ENCODE peak calls at places on chromosomes 13 and 19, in four cellular contexts. Y is activated gamma-delta T cell treated with Interleukin-2 at 50 U/mL for 16 hours; R is stimulated activated CD8-positive, alpha-beta memory T cell treated with anti-CD3 and anti-CD28 coated beads, Interleukin-7, amount 100 ng/mL, for 48 hours; N is MV-4-11. J is an unnamed sample.

GRCh38 chr19:15555759-15556633 is 47.7 kb downstream of the CYP4F22 start:
- DNase-seq in Y (peak), R (peak), N (peak), J (peak)

GRCh38 chr19:55283548-55284393 is at the start of gene BRSK1:
- DNase-seq in Y (peak), R (peak), N (no peak), J (peak)

GRCh38 chr13:42821437-42821836 is 40.1 kb downstream of the FAM216B start:
- DNase-seq in Y (no peak), R (no peak), N (no peak), J (no peak)

GRCh38 chr13:44848956-44849748 is 140.1 kb downstream of the NUFIP1 start:
- DNase-seq in Y (no peak), R (no peak), N (no peak), J (no peak)

GRCh38 chr19:38455031-38455430 is 21.5 kb downstream of the RYR1 start:
- DNase-seq in Y (no peak), R (no peak), N (no peak), J (peak)

GRCh38 chr13:94093652-94094310 is 385.7 kb downstream of the DCT start:
- DNase-seq in Y (no peak), R (no peak), N (no peak), J (no peak)

GRCh38 chr19:16608290-16608704 is 19.7 kb downstream of the MED26 start:
- DNase-seq in Y (no peak), R (no peak), N (peak), J (no peak)

GRCh38 chr13:22703601-22704209 is 477.1 kb upstream of the SGCG start:
- DNase-seq in Y (no peak), R (no peak), N (no peak), J (no peak)

GRCh38 chr13:31072041-31072440 is 89.7 kb downstream of the HSPH1 start:
- DNase-seq in Y (no peak), R (no peak), N (no peak), J (no peak)

GRCh38 chr19:53792721-53793433 is 31.2 kb downstream of the NLRP12 start:
- DNase-seq in Y (peak), R (peak), N (peak), J (peak)

GRCh38 chr13:40161008-40161694 is 505.3 kb downstream of the FOXO1 start:
- DNase-seq in Y (no peak), R (no peak), N (no peak), J (no peak)

GRCh38 chr13:40060318-40061007 is 405.0 kb downstream of the COG6 start:
- DNase-seq in Y (no peak), R (peak), N (no peak), J (no peak)

GRCh38 chr13:60109285-60109684 is 54.4 kb downstream of the DIAPH3 start:
- DNase-seq in Y (no peak), R (no peak), N (no peak), J (no peak)

GRCh38 chr13:24891476-24892108 is 127.6 kb downstream of the RNF17 start:
- DNase-seq in Y (no peak), R (no peak), N (no peak), J (no peak)

GRCh38 chr19:4183967-4184717 is 1.7 kb downstream of the ANKRD24 start:
- DNase-seq in Y (no peak), R (no peak), N (peak), J (no peak)

GRCh38 chr19:42480335-42481095 is 37.8 kb upstream of the CXCL17 start:
- DNase-seq in Y (no peak), R (no peak), N (peak), J (peak)

GRCh38 chr13:40477623-40478608 is 188.5 kb downstream of the FOXO1 start:
- DNase-seq in Y (no peak), R (no peak), N (peak), J (peak)

GRCh38 chr19:47152632-47153031 is 22.0 kb downstream of the SAE1 start:
- DNase-seq in Y (no peak), R (no peak), N (no peak), J (no peak)

GRCh38 chr19:18364826-18365528 is 21.0 kb upstream of the GDF15 start:
- DNase-seq in Y (no peak), R (no peak), N (peak), J (peak)

GRCh38 chr13:38656699-38657098 is 30.2 kb upstream of the FREM2 start:
- DNase-seq in Y (no peak), R (no peak), N (no peak), J (peak)

GRCh38 chr13:99805361-99805760 is 166.2 kb downstream of the ZIC5 start:
- DNase-seq in Y (no peak), R (no peak), N (no peak), J (peak)

GRCh38 chr13:100818706-100819105 is 144.1 kb upstream of the TMTC4 start:
- DNase-seq in Y (no peak), R (no peak), N (peak), J (no peak)

GRCh38 chr19:41939861-41940442 is 11.7 kb upstream of the ERFL start:
- DNase-seq in Y (peak), R (no peak), N (no peak), J (peak)

GRCh38 chr13:44796597-44797517 is 192.4 kb downstream of the NUFIP1 start:
- DNase-seq in Y (no peak), R (no peak), N (peak), J (no peak)

GRCh38 chr13:29503041-29503837 is 92.2 kb downstream of the SLC7A1 start:
- DNase-seq in Y (no peak), R (no peak), N (no peak), J (peak)

GRCh38 chr19:7983995-7984837 is 21.2 kb downstream of the ELAVL1 start:
- DNase-seq in Y (no peak), R (no peak), N (no peak), J (no peak)

GRCh38 chr13:79482271-79482970 is 1.5 kb downstream of the NDFIP2 start:
- DNase-seq in Y (no peak), R (no peak), N (no peak), J (no peak)

GRCh38 chr19:35209646-35210045 is 18.9 kb downstream of the FAM187B start:
- DNase-seq in Y (no peak), R (no peak), N (no peak), J (no peak)

GRCh38 chr13:98509271-98510155 is 67.4 kb downstream of the STK24 start:
- DNase-seq in Y (no peak), R (peak), N (peak), J (peak)

GRCh38 chr13:105990256-105990958 is 545.1 kb downstream of the EFNB2 start:
- DNase-seq in Y (no peak), R (no peak), N (peak), J (no peak)